ENCODE peak calls at places on chromosomes 12 and 14, in ten cellular contexts. X, K, V, W, F, B, U, Z, O and L are unnamed samples. For H3K27me3, the result is how much of the 10 kb centered on the place peaks cover.

GRCh38 chr12:127485528-127485927 is 781.4 kb upstream of the TMEM132C start:
- DNase-seq in X (peak), Z (no peak), V (peak), F (peak), W (no peak), K (no peak), B (no peak), O (no peak), U (peak), L (no peak)

GRCh38 chr12:45284096-45284901 is 68.4 kb downstream of the ANO6 start:
- DNase-seq in K (no peak), U (no peak), B (no peak), O (no peak), X (peak), V (peak), W (no peak), Z (no peak), F (no peak), L (peak)

GRCh38 chr12:10392394-10392930 is 2.6 kb upstream of the KLRK1 start:
- DNase-seq in O (no peak), K (peak), W (no peak), F (peak), Z (peak), B (peak), U (no peak), X (peak), V (peak), L (no peak)

GRCh38 chr14:94671870-94672444 is 59.8 kb downstream of the SERPINA3 start:
- DNase-seq in Z (no peak), X (no peak), U (no peak), F (no peak), B (no peak), O (no peak), K (no peak), V (no peak), W (no peak), L (no peak)

GRCh38 chr12:14365294-14366210 is at the start of gene ATF7IP:
- DNase-seq in K (peak), F (peak), W (peak), Z (peak), V (peak), U (peak), O (peak), B (peak), X (peak), L (peak)

GRCh38 chr12:10664499-10664898 is 9.4 kb downstream of the STYK1 start:
- DNase-seq in O (no peak), X (no peak), F (no peak), U (no peak), B (no peak), V (no peak), K (no peak), W (no peak), Z (no peak), L (no peak)

GRCh38 chr14:90300649-90301048 is 31.1 kb downstream of the NRDE2 start:
- DNase-seq in W (no peak), K (no peak), X (no peak), F (no peak), Z (no peak), O (no peak), B (no peak), U (no peak), V (no peak), L (no peak)

GRCh38 chr12:49776858-49777257 is 35.5 kb downstream of the TMBIM6 start:
- DNase-seq in F (no peak), B (no peak), X (no peak), U (no peak), Z (no peak), O (no peak), K (no peak), W (no peak), V (no peak), L (no peak)

GRCh38 chr12:21526053-21526452 is at the start of gene SPX:
- DNase-seq in K (no peak), O (no peak), V (no peak), Z (no peak), X (no peak), U (no peak), W (no peak), B (no peak), F (no peak), L (no peak)

GRCh38 chr14:73740921-73741326 is 26.7 kb upstream of the PNMA1 start:
- DNase-seq in W (peak), O (peak), Z (peak), F (peak), V (peak), X (no peak), U (no peak), B (no peak), K (no peak), L (peak)

GRCh38 chr14:45247427-45247826 is 5.6 kb downstream of the MIS18BP1 start:
- DNase-seq in W (no peak), B (no peak), O (no peak), Z (no peak), K (no peak), U (no peak), V (no peak), X (no peak), F (no peak), L (no peak)

GRCh38 chr14:34629657-34630529 is at the start of gene SNX6:
- DNase-seq in W (peak), Z (peak), U (peak), O (peak), F (peak), B (peak), X (peak), K (peak), V (peak), L (peak)

GRCh38 chr12:74170645-74171477 is 366.8 kb upstream of the ATXN7L3B start:
- DNase-seq in W (no peak), K (no peak), U (no peak), B (no peak), F (no peak), O (no peak), X (no peak), V (no peak), Z (no peak), L (no peak)

GRCh38 chr14:84454114-84454513 is 1075.8 kb upstream of the FLRT2 start:
- DNase-seq in U (no peak), Z (no peak), K (no peak), X (no peak), O (no peak), W (no peak), B (no peak), V (no peak), F (no peak), L (no peak)

GRCh38 chr14:59464651-59465569 is at the start of gene GPR135:
- DNase-seq in B (peak), O (peak), Z (no peak), U (peak), F (peak), V (peak), X (peak), W (peak), K (peak), L (peak)

GRCh38 chr12:132404956-132405741 is 75.8 kb upstream of the GALNT9 start:
- DNase-seq in K (peak), B (no peak), F (no peak), O (no peak), W (no peak), U (no peak), X (no peak), Z (no peak), V (no peak), L (no peak)
- H3K27me3 ChIP-seq in K (under half), B (under half), F (half or more), O (half or more), W (half or more), U (under half), X (under half), Z (under half), V (under half), L (under half)

GRCh38 chr12:87185367-87185766 is 843.8 kb downstream of the C12orf50 start:
- DNase-seq in W (no peak), X (no peak), Z (no peak), K (no peak), O (no peak), B (no peak), U (no peak), F (no peak), V (no peak), L (no peak)

DNA sequence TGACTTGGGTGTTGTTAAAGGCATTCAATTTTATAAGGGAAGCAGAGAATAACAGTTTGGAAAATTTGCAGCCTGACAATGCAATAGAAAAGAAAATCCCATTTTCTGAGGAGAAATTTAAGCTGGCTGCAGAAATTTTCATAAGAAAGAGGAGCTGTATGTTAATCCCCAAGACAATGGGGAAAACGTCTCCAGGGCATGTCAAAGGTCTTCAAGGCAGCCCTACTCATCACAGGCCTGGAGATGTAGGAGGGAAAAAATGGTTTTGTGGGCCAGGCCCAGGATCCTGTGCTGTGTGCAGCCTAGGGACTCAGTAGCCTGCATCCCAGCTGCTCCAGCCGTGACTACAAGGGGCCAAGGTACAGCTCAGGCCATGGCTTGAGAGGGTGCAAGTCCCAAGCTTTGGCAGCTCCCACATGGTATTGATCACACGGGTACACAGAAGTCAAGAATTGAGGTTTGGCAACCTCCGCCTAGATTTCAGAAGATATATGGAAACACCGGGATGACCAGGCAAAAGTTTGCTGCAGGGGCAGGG is 846.4 kb downstream of the C12orf50 start:
- DNase-seq in K (no peak), W (no peak), X (no peak), B (no peak), U (no peak), O (no peak), F (no peak), Z (no peak), V (no peak), L (no peak)
- H3K27me3 ChIP-seq in K (under half), W (under half), X (under half), B (under half), U (under half), O (under half), F (under half), Z (under half), V (under half), L (under half)

GRCh38 chr12:67155863-67156262 is 113.3 kb upstream of the CAND1 start:
- DNase-seq in V (no peak), F (no peak), B (no peak), U (no peak), W (no peak), Z (no peak), K (no peak), O (no peak), X (peak), L (no peak)

GRCh38 chr12:67161322-67161918 is 107.7 kb upstream of the CAND1 start:
- DNase-seq in V (peak), U (no peak), X (peak), W (peak), O (no peak), B (peak), F (peak), K (peak), Z (no peak), L (peak)
- H3K27me3 ChIP-seq in V (under half), U (under half), X (under half), W (under half), O (under half), B (under half), F (under half), K (under half), Z (under half), L (under half)

GRCh38 chr12:53870122-53870521 is 68.5 kb upstream of the HOXC13 start:
- DNase-seq in X (no peak), O (no peak), F (no peak), Z (no peak), K (no peak), B (no peak), V (no peak), U (no peak), W (no peak), L (no peak)
- H3K27me3 ChIP-seq in X (under half), O (under half), F (under half), Z (under half), K (under half), B (under half), V (under half), U (under half), W (under half), L (under half)

GRCh38 chr12:26252946-26253345 is 57.6 kb downstream of the SSPN start:
- DNase-seq in O (no peak), W (no peak), Z (no peak), B (no peak), V (no peak), X (peak), F (no peak), U (no peak), K (no peak), L (no peak)
- H3K27me3 ChIP-seq in O (under half), W (under half), Z (under half), B (under half), V (under half), X (under half), F (under half), U (under half), K (under half), L (under half)